ENCODE peak calls at places on chromosomes 3 and 15, in six cellular contexts. P is HEK293T; H is renal cortical epithelial cell; S is skeletal muscle cell; V is ascending aorta; Y is stimulated activated CD4-positive, alpha-beta T cell treated with anti-CD3 and anti-CD28 coated beads, Interleukin-1b, Interleukin-23, amount 100 ng/mL, for 48 hours. R is an unnamed sample.

GRCh38 chr3:150793641-150794040 is 30.7 kb upstream of the SIAH2 start:
- DNase-seq in P (no peak), H (no peak), S (no peak), V (no peak), Y (no peak), R (no peak)

GRCh38 chr15:78063966-78064365 is 13.5 kb downstream of the TBC1D2B start:
- DNase-seq in P (no peak), H (no peak), S (no peak), V (no peak), Y (no peak), R (no peak)

GRCh38 chr3:134317106-134317947 is 56.9 kb downstream of the AMOTL2 start:
- DNase-seq in P (no peak), H (peak; percentile 97), S (no peak), V (peak; percentile 72), Y (no peak), R (no peak)

GRCh38 chr3:129587061-129587460 is 19.4 kb downstream of the PLXND1 start:
- DNase-seq in P (no peak), H (no peak), S (no peak), V (no peak), Y (no peak), R (no peak)

GRCh38 chr3:153614563-153614962 is 452.5 kb downstream of the RAP2B start:
- DNase-seq in P (no peak), H (peak; percentile 83), S (peak; percentile 94), V (no peak), Y (no peak), R (no peak)

GRCh38 chr3:70832035-70832795 is 519.8 kb upstream of the MDFIC2 start:
- DNase-seq in P (no peak), H (peak; percentile 67), S (peak; percentile 91), V (peak; percentile 82), Y (no peak), R (no peak)

GRCh38 chr3:150346956-150347863 is 60.9 kb upstream of the TSC22D2 start:
- DNase-seq in P (no peak), H (peak; percentile 80), S (no peak), V (no peak), Y (no peak), R (no peak)

GRCh38 chr3:194602580-194603300 is 30.5 kb downstream of the TMEM44 start:
- DNase-seq in P (no peak), H (peak; percentile 26), S (no peak), V (no peak), Y (no peak), R (no peak)

GRCh38 chr3:121914081-121914998 is 20.1 kb downstream of the SLC15A2 start:
- DNase-seq in P (no peak), H (no peak), S (no peak), V (no peak), Y (no peak), R (no peak)

GRCh38 chr3:180804871-180805430 is 107.5 kb upstream of the FXR1 start:
- DNase-seq in P (peak; percentile 14), H (peak; percentile 43), S (peak; percentile 11), V (peak; percentile 65), Y (no peak), R (no peak)

GRCh38 chr15:65056868-65057548 is 10.8 kb downstream of the RASL12 start:
- DNase-seq in P (no peak), H (peak; percentile 99), S (no peak), V (no peak), Y (no peak), R (no peak)

GRCh38 chr3:197525706-197526105 is 30.1 kb downstream of the BDH1 start:
- DNase-seq in P (no peak), H (no peak), S (no peak), V (no peak), Y (no peak), R (no peak)

GRCh38 chr3:149453140-149453805 is 21.2 kb upstream of the TM4SF4 start:
- DNase-seq in P (no peak), H (no peak), S (no peak), V (no peak), Y (no peak), R (no peak)

GRCh38 chr3:10928396-10928960 is 64.1 kb upstream of the SLC6A1 start:
- DNase-seq in P (no peak), H (no peak), S (no peak), V (no peak), Y (no peak), R (no peak)

GRCh38 chr3:148309390-148310035 is 388.2 kb upstream of the AGTR1 start:
- DNase-seq in P (peak; percentile 35), H (peak; percentile 15), S (no peak), V (no peak), Y (no peak), R (no peak)